ENCODE peak calls at places on chromosome 18, in nine cellular contexts. A is bronchial epithelial cell; R is posterior cingulate gyrus; X is activated T-helper 1 cell treated with Interleukin-2 at 50 U/mL for 16 hours; Q is prostate gland; F is stimulated activated CD8-positive, alpha-beta memory T cell treated with anti-CD3 and anti-CD28 coated beads, Interleukin-15, amount 100 ng/mL, for 1 hour; G is activated CD4-positive, alpha-beta T cell treated with anti-CD3 and anti-CD28 coated beads, Interleukin-2, amount 50 U/mL, for 48 hours; S is hippocampal formation; J is activated CD4-positive, CD25-positive, alpha-beta regulatory T cell. D is an unnamed sample.

GRCh38 chr18:57839942-57840381 is 36.8 kb upstream of the ATP8B1 start:
- DNase-seq in G (no peak), S (no peak), A (peak), R (no peak), X (no peak), Q (no peak), J (no peak), F (no peak), D (no peak)

GRCh38 chr18:12231040-12231882 is 22.9 kb upstream of the CIDEA start:
- DNase-seq in X (no peak), R (no peak), J (no peak), F (no peak), S (no peak), Q (no peak), A (no peak), G (no peak), D (no peak)

GRCh38 chr18:75407468-75408437 is 19.8 kb downstream of the SMIM21 start:
- DNase-seq in F (no peak), G (no peak), Q (no peak), R (no peak), A (peak), S (no peak), J (no peak), X (no peak), D (no peak)

GRCh38 chr18:44733069-44733753 is 52.5 kb downstream of the SETBP1 start:
- DNase-seq in J (no peak), R (no peak), A (peak), S (no peak), G (peak), Q (no peak), F (no peak), X (no peak), D (no peak)

GRCh38 chr18:58977223-58977622 is 112.5 kb downstream of the ZNF532 start:
- DNase-seq in R (no peak), X (no peak), A (peak), Q (no peak), F (no peak), S (no peak), J (no peak), G (no peak), D (no peak)

GRCh38 chr18:8812631-8813030 is 107.3 kb downstream of the MTCL1 start:
- DNase-seq in G (no peak), A (no peak), X (no peak), Q (no peak), S (no peak), J (no peak), F (no peak), R (no peak), D (no peak)

GRCh38 chr18:48279312-48279711 is 129.9 kb downstream of the ZBTB7C start:
- DNase-seq in R (no peak), A (no peak), G (no peak), X (no peak), S (no peak), J (no peak), F (no peak), Q (no peak), D (no peak)

GRCh38 chr18:74631242-74632087 is 33.8 kb downstream of the ZNF407 start:
- DNase-seq in S (no peak), Q (no peak), R (no peak), J (no peak), A (peak), F (no peak), G (peak), X (no peak), D (no peak)

GRCh38 chr18:57748770-57749603 is 54.1 kb downstream of the ATP8B1 start:
- DNase-seq in Q (peak), J (no peak), A (peak), X (no peak), S (no peak), R (no peak), G (no peak), F (no peak), D (no peak)

GRCh38 chr18:74397572-74397971 is 59.5 kb downstream of the DIPK1C start:
- DNase-seq in Q (no peak), G (no peak), R (no peak), A (no peak), S (no peak), F (no peak), J (no peak), X (no peak), D (no peak)

GRCh38 chr18:48165104-48165866 is 234.8 kb upstream of the SMAD2 start:
- DNase-seq in F (no peak), Q (no peak), X (no peak), A (no peak), R (no peak), J (no peak), S (no peak), G (no peak), D (no peak)

GRCh38 chr18:73950116-73950705 is 197.4 kb downstream of the FBXO15 start:
- DNase-seq in A (peak), Q (no peak), S (no peak), R (no peak), X (no peak), G (no peak), F (no peak), J (no peak), D (no peak)

GRCh38 chr18:2994603-2995432 is 18.1 kb downstream of the LPIN2 start:
- DNase-seq in Q (no peak), J (peak), X (peak), A (no peak), R (no peak), S (no peak), G (peak), F (peak), D (no peak)

GRCh38 chr18:37182340-37183135 is 353.6 kb downstream of the KIAA1328 start:
- DNase-seq in X (no peak), R (no peak), G (no peak), A (no peak), S (no peak), F (no peak), J (no peak), Q (no peak), D (no peak)

GRCh38 chr18:11078491-11078890 is 70.9 kb downstream of the PIEZO2 start:
- DNase-seq in S (no peak), F (no peak), Q (no peak), R (no peak), A (no peak), G (no peak), J (no peak), X (no peak), D (no peak)

GRCh38 chr18:23825978-23826405 is 136.7 kb downstream of the LAMA3 start:
- DNase-seq in S (peak), Q (peak), J (no peak), A (peak), R (peak), X (no peak), G (no peak), F (no peak), D (no peak)

GRCh38 chr18:65788373-65788772 is 37.6 kb downstream of the CDH7 start:
- DNase-seq in Q (no peak), X (no peak), S (no peak), J (no peak), G (no peak), R (no peak), F (no peak), A (no peak), D (no peak)

GRCh38 chr18:37254256-37254880 is 311.2 kb downstream of the CELF4 start:
- DNase-seq in F (no peak), X (no peak), R (no peak), S (no peak), A (no peak), Q (no peak), G (no peak), J (no peak), D (no peak)

GRCh38 chr18:74414951-74415515 is 42.1 kb downstream of the DIPK1C start:
- DNase-seq in S (no peak), R (no peak), Q (no peak), X (no peak), F (no peak), G (no peak), J (no peak), A (no peak), D (no peak)

GRCh38 chr18:31386683-31387082 is 10.1 kb downstream of the DSG4 start:
- DNase-seq in A (no peak), X (no peak), Q (no peak), S (no peak), G (no peak), J (no peak), R (no peak), F (no peak), D (no peak)

GRCh38 chr18:76687271-76688006 is 134.9 kb upstream of the ZNF236 start:
- DNase-seq in S (no peak), R (no peak), X (no peak), F (no peak), A (peak), Q (no peak), G (peak), J (no peak), D (no peak)

GRCh38 chr18:8478166-8478967 is 130.9 kb upstream of the RAB12 start:
- DNase-seq in G (peak), X (peak), A (peak), J (peak), R (no peak), F (peak), Q (peak), S (peak), D (peak)

GRCh38 chr18:56112984-56113383 is 525.0 kb upstream of the TCF4 start:
- DNase-seq in A (no peak), R (no peak), F (no peak), Q (no peak), S (no peak), J (no peak), G (no peak), X (no peak), D (no peak)

GRCh38 chr18:76432970-76433767 is 61.9 kb downstream of the ZNF516 start:
- DNase-seq in F (no peak), J (no peak), R (no peak), Q (no peak), X (no peak), A (no peak), G (no peak), S (no peak), D (no peak)

GRCh38 chr18:52701219-52701935 is 361.4 kb downstream of the DCC start:
- DNase-seq in Q (no peak), J (no peak), R (no peak), S (no peak), G (no peak), F (no peak), A (no peak), X (no peak), D (no peak)

GRCh38 chr18:12741351-12741750 is 38.5 kb downstream of the PSMG2 start:
- DNase-seq in F (no peak), G (no peak), J (no peak), A (peak), X (no peak), S (no peak), R (no peak), Q (no peak), D (no peak)

GRCh38 chr18:46155652-46156051 is 51.5 kb downstream of the HAUS1 start:
- DNase-seq in F (peak), X (peak), A (peak), R (no peak), Q (no peak), S (no peak), G (peak), J (peak), D (no peak)

GRCh38 chr18:57698571-57699276 is 77.1 kb upstream of the NARS1 start:
- DNase-seq in J (no peak), F (no peak), S (peak), G (no peak), Q (peak), A (peak), R (no peak), X (no peak), D (no peak)

GRCh38 chr18:49845629-49846252 is 32.4 kb upstream of the ACAA2 start:
- DNase-seq in G (no peak), A (no peak), J (no peak), F (no peak), R (no peak), Q (no peak), X (no peak), S (no peak), D (no peak)

GRCh38 chr18:32730620-32731021 is 42.2 kb downstream of the KLHL14 start:
- DNase-seq in R (no peak), G (no peak), A (peak), J (no peak), F (no peak), Q (no peak), X (no peak), S (no peak), D (no peak)

GRCh38 chr18:45222200-45222599 is 393.1 kb upstream of the SLC14A2 start:
- DNase-seq in X (no peak), F (no peak), Q (no peak), S (no peak), A (no peak), G (no peak), J (no peak), R (no peak), D (no peak)

GRCh38 chr18:75003764-75004690 is 204.9 kb downstream of the PTGR3 start:
- DNase-seq in S (no peak), X (no peak), R (no peak), G (no peak), A (no peak), J (no peak), Q (no peak), F (no peak), D (no peak)

GRCh38 chr18:36629836-36630235 is 199.0 kb downstream of the TPGS2 start:
- DNase-seq in S (no peak), Q (no peak), J (no peak), G (no peak), R (no peak), X (no peak), F (no peak), A (no peak), D (no peak)

GRCh38 chr18:62610509-62611394 is 87.9 kb downstream of the ZCCHC2 start:
- DNase-seq in A (no peak), F (no peak), J (no peak), Q (no peak), G (no peak), R (no peak), S (no peak), X (no peak), D (no peak)

GRCh38 chr18:25805323-25805722 is 285.1 kb downstream of the SS18 start:
- DNase-seq in Q (no peak), F (no peak), S (no peak), G (no peak), R (no peak), A (no peak), X (no peak), J (no peak), D (no peak)

GRCh38 chr18:56509656-56510055 is 128.7 kb downstream of the TXNL1 start:
- DNase-seq in J (no peak), Q (no peak), X (no peak), A (no peak), G (no peak), S (no peak), R (no peak), F (no peak), D (no peak)

GRCh38 chr18:58552057-58552461 is 76.8 kb downstream of the ALPK2 start:
- DNase-seq in R (no peak), X (no peak), Q (peak), J (no peak), F (no peak), G (peak), A (peak), S (no peak), D (no peak)

D was measured in C1 segment of cervical spinal cord.